ENCODE peak calls at places on chromosomes 7 and 10, in five cellular contexts. O is K562, K is H1, Q is GM12878, S is HCT116. C is an unnamed sample.

GRCh38 chr10:104072786-104073185 is 12.9 kb downstream of the COL17A1 start:
- DNase-seq in O (no peak), S (no peak), Q (no peak), K (no peak), C (no peak)

GRCh38 chr7:285731-286130 is 4.2 kb upstream of the FOXL3 start:
- DNase-seq in K (no peak), S (no peak), O (no peak), Q (no peak), C (no peak)

GRCh38 chr7:134885967-134886352 is 100.3 kb upstream of the AGBL3 start:
- DNase-seq in S (no peak), Q (no peak), O (no peak), K (no peak), C (peak; percentile 52)

GRCh38 chr10:91712315-91712714 is 79.4 kb upstream of the PPP1R3C start:
- DNase-seq in O (no peak), Q (no peak), K (no peak), S (no peak), C (no peak)

GRCh38 chr10:72740526-72740925 is 48.6 kb downstream of the MCU start:
- DNase-seq in K (no peak), Q (no peak), O (no peak), S (peak; percentile 45), C (peak; percentile 59)

GRCh38 chr7:8133955-8134733 is 127.8 kb downstream of the ICA1 start:
- DNase-seq in K (no peak), Q (peak; percentile 99), S (no peak), O (no peak), C (no peak)

GRCh38 chr7:51731086-51731485 is 414.5 kb upstream of the COBL start:
- DNase-seq in O (no peak), Q (no peak), K (peak; percentile 41), S (no peak), C (no peak)

GRCh38 chr10:101061814-101062230 is at the start of gene KAZALD1:
- DNase-seq in O (no peak), Q (no peak), K (no peak), S (no peak), C (no peak)

GRCh38 chr10:120891367-120891766 is 40.2 kb downstream of the WDR11 start:
- DNase-seq in S (no peak), K (no peak), O (no peak), Q (no peak), C (no peak)

GRCh38 chr10:123146013-123146891 is 1.7 kb upstream of the HMX2 start:
- DNase-seq in K (no peak), S (no peak), O (no peak), Q (no peak), C (no peak)

GRCh38 chr7:43018446-43018845 is 86.3 kb downstream of the MRPL32 start:
- DNase-seq in S (peak; percentile 36), O (no peak), K (no peak), Q (no peak), C (no peak)

GRCh38 chr7:22316914-22317313 is 40.0 kb downstream of the RAPGEF5 start:
- DNase-seq in K (no peak), S (no peak), Q (no peak), O (no peak), C (no peak)

GRCh38 chr7:108045154-108045553 is 42.2 kb upstream of the LAMB1 start:
- DNase-seq in K (no peak), O (no peak), Q (no peak), S (no peak), C (no peak)

GRCh38 chr7:34207810-34208209 is 302.5 kb downstream of the BMPER start:
- DNase-seq in O (no peak), S (no peak), Q (no peak), K (no peak), C (no peak)

GRCh38 chr7:29510028-29510427 is 53.6 kb upstream of the PRR15 start:
- DNase-seq in O (no peak), K (no peak), S (no peak), Q (no peak), C (no peak)

GRCh38 chr7:79287976-79288375 is 165.5 kb downstream of the MAGI2 start:
- DNase-seq in O (no peak), Q (no peak), K (no peak), S (no peak), C (no peak)

GRCh38 chr7:36015733-36016132 is 137.3 kb upstream of the EEPD1 start:
- DNase-seq in O (no peak), Q (no peak), S (no peak), K (no peak), C (no peak)

GRCh38 chr10:103086261-103086660 is 106.8 kb downstream of the NT5C2 start:
- DNase-seq in S (no peak), Q (no peak), O (no peak), K (no peak), C (no peak)

GRCh38 chr7:90178592-90179279 is 24.5 kb downstream of the STEAP1 start:
- DNase-seq in K (no peak), S (peak; percentile 97), O (no peak), Q (peak; percentile 65), C (peak; percentile 41)

GRCh38 chr10:1256139-1256720 is 200.0 kb downstream of the WDR37 start:
- DNase-seq in O (no peak), K (no peak), S (no peak), Q (no peak), C (no peak)

GRCh38 chr10:101840741-101841453 is 2.7 kb downstream of the KCNIP2 start:
- DNase-seq in Q (no peak), S (peak; percentile 72), O (peak; percentile 75), K (no peak), C (peak; percentile 62)

GRCh38 chr10:114638874-114639625 is 19.0 kb downstream of the ABLIM1 start:
- DNase-seq in K (no peak), Q (peak; percentile 27), S (no peak), O (no peak), C (no peak)

GRCh38 chr7:50306491-50307367 is 2.2 kb downstream of the IKZF1 start:
- DNase-seq in O (no peak), K (no peak), S (no peak), Q (no peak), C (no peak)

GRCh38 chr7:129225931-129226572 is 1.2 kb downstream of the AHCYL2 start:
- DNase-seq in O (no peak), S (no peak), K (no peak), Q (no peak), C (no peak)

GRCh38 chr10:9096288-9096687 is 1041.8 kb downstream of the GATA3 start:
- DNase-seq in K (no peak), O (no peak), S (no peak), Q (no peak), C (no peak)

GRCh38 chr10:132685121-132685891 is 100.6 kb downstream of the NKX6-2 start:
- DNase-seq in K (no peak), Q (no peak), O (peak; percentile 65), S (no peak), C (peak; percentile 90)

GRCh38 chr10:59109826-59110225 is 66.6 kb upstream of the PHYHIPL start:
- DNase-seq in K (no peak), Q (no peak), S (no peak), O (no peak), C (no peak)

GRCh38 chr7:129499915-129500463 is 2.3 kb upstream of the SMKR1 start:
- DNase-seq in O (no peak), Q (peak; percentile 26), K (no peak), S (no peak), C (no peak)

GRCh38 chr10:55628260-55628701 is 732.8 kb downstream of the ZWINT start:
- DNase-seq in K (no peak), O (no peak), Q (no peak), S (no peak), C (no peak)

GRCh38 chr7:157682064-157682945 is 345.5 kb downstream of the DNAJB6 start:
- DNase-seq in S (no peak), Q (no peak), K (no peak), O (no peak), C (no peak)

GRCh38 chr7:10346032-10346431 is 627.6 kb upstream of the PHF14 start:
- DNase-seq in Q (no peak), S (no peak), O (no peak), K (no peak), C (no peak)

GRCh38 chr7:111894518-111894917 is 311.7 kb downstream of the DOCK4 start:
- DNase-seq in K (no peak), S (no peak), O (no peak), Q (no peak), C (no peak)

GRCh38 chr10:47354162-47354561 is 6.0 kb downstream of the RBP3 start:
- DNase-seq in S (no peak), K (no peak), O (no peak), Q (no peak), C (peak; percentile 12)

GRCh38 chr10:130936844-130937243 is 374.7 kb downstream of the TCERG1L start:
- DNase-seq in S (no peak), Q (no peak), K (no peak), O (no peak), C (no peak)

GRCh38 chr10:50567384-50567783 is 56.4 kb downstream of the SGMS1 start:
- DNase-seq in O (no peak), Q (no peak), S (no peak), K (no peak), C (no peak)

GRCh38 chr10:111593578-111593977 is 516.7 kb downstream of the ADRA2A start:
- DNase-seq in S (no peak), O (no peak), Q (no peak), K (no peak), C (no peak)

GRCh38 chr7:80124870-80125269 is 9.8 kb upstream of the GNAI1 start:
- DNase-seq in K (no peak), O (no peak), S (no peak), Q (no peak), C (no peak)

GRCh38 chr7:45701701-45702460 is 127.7 kb downstream of the ADCY1 start:
- DNase-seq in Q (no peak), K (no peak), O (no peak), S (no peak), C (no peak)

GRCh38 chr10:43396061-43396927 is 12.7 kb downstream of the HNRNPF start:
- DNase-seq in K (no peak), Q (no peak), S (no peak), O (peak; percentile 95), C (peak; percentile 79)
- TF ChIP-seq ATF3 in K (no peak), Q (no peak), S (no peak), O (no peak), C (no peak)

GRCh38 chr10:84008878-84009277 is 130.4 kb upstream of the GHITM start:
- DNase-seq in S (peak; percentile 21), O (peak; percentile 87), Q (no peak), K (no peak), C (no peak)
- TF ChIP-seq SRF in S (no peak), O (no peak), Q (no peak), K (no peak), C (no peak)

DNA sequence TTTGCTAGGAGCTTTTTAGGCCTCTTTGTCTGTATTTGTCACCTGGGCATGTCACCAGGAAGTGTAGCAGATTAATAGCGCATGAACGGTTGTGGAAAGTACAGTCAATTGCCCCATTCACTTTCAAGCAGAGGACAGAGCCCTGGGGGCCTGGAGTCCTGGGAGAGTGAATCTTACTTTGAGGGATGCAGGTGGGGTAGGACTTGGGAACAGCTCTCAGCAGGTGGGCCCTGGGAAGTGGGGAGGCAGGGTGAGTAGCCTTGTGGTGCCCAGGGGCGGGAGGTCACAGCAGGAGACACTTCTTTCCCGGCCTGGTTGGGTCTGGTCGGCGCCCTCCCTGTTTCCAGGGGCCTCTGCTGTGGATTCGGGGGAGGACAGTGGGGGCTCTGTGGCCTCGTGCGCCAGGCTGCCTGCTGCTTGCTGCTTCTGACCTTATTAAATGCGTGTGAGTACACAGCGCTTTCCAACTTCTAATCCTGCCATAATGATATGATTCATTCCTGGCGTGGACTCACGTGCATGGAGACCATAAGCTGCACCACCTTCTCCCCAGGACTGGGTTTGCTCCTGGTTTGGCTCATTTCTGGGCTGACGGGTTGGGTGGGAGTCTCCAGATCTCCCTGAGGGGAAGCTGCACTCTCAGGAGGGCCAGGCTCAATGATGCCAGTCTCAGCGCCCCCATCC is 51.6 kb upstream of the AQP1 start:
- DNase-seq in O (no peak), Q (no peak), K (no peak), S (no peak), C (no peak)
- TF ChIP-seq ATF3 in O (no peak), Q (no peak), K (no peak), S (no peak), C (no peak)

GRCh38 chr7:95126053-95126709 is 198.2 kb downstream of the PON1 start:
- DNase-seq in K (no peak), Q (no peak), O (no peak), S (no peak), C (peak; percentile 30)
- TF ChIP-seq SRF in K (no peak), Q (no peak), O (no peak), S (no peak), C (no peak)